ENCODE peak calls at places on chromosomes 12 and 14, in five cellular contexts. One of them, this sample, is unnamed.

GRCh38 chr12:100473716-100474150 is at the start of gene NR1H4:
- DNase-seq in lower lobe of right lung: no peak
- DNase-seq in lung: no peak
- DNase-seq in CD4-positive, alpha-beta T cell: no peak
- DNase-seq in mammary epithelial cell: peak; percentile 43
- DNase-seq in this sample: peak; percentile 75

GRCh38 chr12:68310370-68310769 is 21.8 kb downstream of the MDM1 start:
- DNase-seq in CD4-positive, alpha-beta T cell: no peak
- DNase-seq in lung: no peak
- DNase-seq in lower lobe of right lung: no peak
- DNase-seq in mammary epithelial cell: peak; percentile 78
- DNase-seq in this sample: peak; percentile 88

GRCh38 chr14:36518586-36519430 is 1.2 kb downstream of the NKX2-1 start:
- DNase-seq in lung: no peak
- DNase-seq in mammary epithelial cell: no peak
- DNase-seq in CD4-positive, alpha-beta T cell: no peak
- DNase-seq in lower lobe of right lung: peak; percentile 54
- DNase-seq in this sample: no peak

GRCh38 chr12:45789025-45789424 is 59.5 kb downstream of the ARID2 start:
- DNase-seq in lung: no peak
- DNase-seq in CD4-positive, alpha-beta T cell: no peak
- DNase-seq in lower lobe of right lung: no peak
- DNase-seq in mammary epithelial cell: no peak
- DNase-seq in this sample: peak; percentile 41

GRCh38 chr12:130715996-130716917 is at the start of gene RIMBP2:
- DNase-seq in mammary epithelial cell: peak; percentile 25
- DNase-seq in lung: no peak
- DNase-seq in lower lobe of right lung: no peak
- DNase-seq in CD4-positive, alpha-beta T cell: no peak
- DNase-seq in this sample: peak; percentile 66

GRCh38 chr12:112382866-112383265 is 635 bp upstream of the HECTD4 start:
- DNase-seq in lung: no peak
- DNase-seq in CD4-positive, alpha-beta T cell: no peak
- DNase-seq in mammary epithelial cell: no peak
- DNase-seq in lower lobe of right lung: no peak
- DNase-seq in this sample: no peak

GRCh38 chr12:106980944-106981343 is 6.0 kb downstream of the MTERF2 start:
- DNase-seq in lower lobe of right lung: no peak
- DNase-seq in mammary epithelial cell: no peak
- DNase-seq in CD4-positive, alpha-beta T cell: no peak
- DNase-seq in lung: no peak
- DNase-seq in this sample: no peak

GRCh38 chr12:22974865-22975264 is 349.9 kb downstream of the ETNK1 start:
- DNase-seq in CD4-positive, alpha-beta T cell: no peak
- DNase-seq in lung: no peak
- DNase-seq in lower lobe of right lung: no peak
- DNase-seq in mammary epithelial cell: peak; percentile 79
- DNase-seq in this sample: no peak

GRCh38 chr14:64945431-64945830 is 2.9 kb upstream of the GPX2 start:
- DNase-seq in CD4-positive, alpha-beta T cell: no peak
- DNase-seq in mammary epithelial cell: no peak
- DNase-seq in lung: no peak
- DNase-seq in lower lobe of right lung: no peak
- DNase-seq in this sample: no peak

GRCh38 chr12:46268349-46268616 is 560 bp downstream of the SLC38A1 start:
- DNase-seq in mammary epithelial cell: peak; percentile 61
- DNase-seq in lower lobe of right lung: peak; percentile 49
- DNase-seq in CD4-positive, alpha-beta T cell: peak; percentile 24
- DNase-seq in lung: no peak
- DNase-seq in this sample: peak; percentile 62

GRCh38 chr12:70535896-70536374 is 101.3 kb downstream of the PTPRB start:
- DNase-seq in lung: no peak
- DNase-seq in mammary epithelial cell: peak; percentile 21
- DNase-seq in CD4-positive, alpha-beta T cell: no peak
- DNase-seq in lower lobe of right lung: no peak
- DNase-seq in this sample: no peak

GRCh38 chr14:22403286-22403685 is 185.7 kb downstream of the DAD1 start:
- DNase-seq in lung: no peak
- DNase-seq in lower lobe of right lung: no peak
- DNase-seq in CD4-positive, alpha-beta T cell: no peak
- DNase-seq in mammary epithelial cell: no peak
- DNase-seq in this sample: no peak

GRCh38 chr12:53231859-53232640 is at the start of gene RARG:
- DNase-seq in mammary epithelial cell: peak; percentile 77
- DNase-seq in lung: peak; percentile 74
- DNase-seq in CD4-positive, alpha-beta T cell: peak; percentile 47
- DNase-seq in lower lobe of right lung: peak; percentile 73
- DNase-seq in this sample: peak; percentile 96

GRCh38 chr12:58443273-58443980 is 476.9 kb downstream of the LRIG3 start:
- DNase-seq in lower lobe of right lung: no peak
- DNase-seq in lung: no peak
- DNase-seq in CD4-positive, alpha-beta T cell: no peak
- DNase-seq in mammary epithelial cell: peak; percentile 35
- DNase-seq in this sample: no peak

GRCh38 chr14:70735043-70735442 is 74.3 kb downstream of the MAP3K9 start:
- DNase-seq in mammary epithelial cell: no peak
- DNase-seq in lower lobe of right lung: no peak
- DNase-seq in CD4-positive, alpha-beta T cell: no peak
- DNase-seq in lung: no peak
- DNase-seq in this sample: no peak

GRCh38 chr14:21097616-21098133 is 780 bp downstream of the ZNF219 start:
- DNase-seq in CD4-positive, alpha-beta T cell: no peak
- DNase-seq in lung: no peak
- DNase-seq in lower lobe of right lung: peak; percentile 64
- DNase-seq in mammary epithelial cell: no peak
- DNase-seq in this sample: peak; percentile 83

GRCh38 chr14:79417961-79418360 is 793.3 kb downstream of the DIO2 start:
- DNase-seq in lower lobe of right lung: no peak
- DNase-seq in lung: no peak
- DNase-seq in mammary epithelial cell: no peak
- DNase-seq in CD4-positive, alpha-beta T cell: no peak
- DNase-seq in this sample: no peak

GRCh38 chr14:92435154-92435553 is 78.4 kb upstream of the RIN3 start:
- DNase-seq in CD4-positive, alpha-beta T cell: no peak
- DNase-seq in lower lobe of right lung: no peak
- DNase-seq in lung: no peak
- DNase-seq in mammary epithelial cell: no peak
- DNase-seq in this sample: no peak

GRCh38 chr14:24297190-24297964 is 2.2 kb downstream of the DHRS1 start:
- DNase-seq in lower lobe of right lung: no peak
- DNase-seq in mammary epithelial cell: peak; percentile 54
- DNase-seq in CD4-positive, alpha-beta T cell: no peak
- DNase-seq in lung: no peak
- DNase-seq in this sample: peak; percentile 15

DNA sequence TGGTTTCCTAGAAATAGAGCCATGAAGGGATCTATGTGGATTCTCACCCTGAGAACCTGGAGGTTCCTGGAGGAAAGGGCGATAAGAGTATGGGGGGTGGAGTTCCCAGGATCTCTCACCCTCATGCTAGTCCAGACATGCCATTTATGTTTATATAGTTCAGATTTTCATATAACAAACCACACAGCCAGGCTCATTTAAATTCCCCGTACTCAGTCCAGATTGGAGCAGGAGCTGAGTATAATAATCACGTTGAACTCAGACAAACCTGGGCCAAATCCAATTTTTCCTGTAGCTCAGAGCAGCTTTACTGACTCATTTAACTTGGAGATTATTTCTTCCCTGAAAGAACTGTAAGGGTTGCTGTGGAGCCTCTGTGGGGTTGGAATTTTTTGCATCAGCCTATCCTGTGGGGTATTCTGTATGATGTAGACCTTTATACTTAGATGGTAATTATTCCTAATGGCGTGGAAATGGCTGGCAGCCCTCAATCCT is 660.8 kb downstream of the TMEM121 start:
- DNase-seq in lower lobe of right lung: no peak
- DNase-seq in lung: no peak
- DNase-seq in CD4-positive, alpha-beta T cell: no peak
- DNase-seq in mammary epithelial cell: no peak
- DNase-seq in this sample: no peak
- H3K27ac ChIP-seq in lower lobe of right lung: no peak overlapping the region
- H3K27ac ChIP-seq in lung: no peak overlapping the region
- H3K27ac ChIP-seq in CD4-positive, alpha-beta T cell: no peak overlapping the region
- H3K27ac ChIP-seq in mammary epithelial cell: no peak overlapping the region
- H3K27ac ChIP-seq in this sample: no peak overlapping the region

DNA sequence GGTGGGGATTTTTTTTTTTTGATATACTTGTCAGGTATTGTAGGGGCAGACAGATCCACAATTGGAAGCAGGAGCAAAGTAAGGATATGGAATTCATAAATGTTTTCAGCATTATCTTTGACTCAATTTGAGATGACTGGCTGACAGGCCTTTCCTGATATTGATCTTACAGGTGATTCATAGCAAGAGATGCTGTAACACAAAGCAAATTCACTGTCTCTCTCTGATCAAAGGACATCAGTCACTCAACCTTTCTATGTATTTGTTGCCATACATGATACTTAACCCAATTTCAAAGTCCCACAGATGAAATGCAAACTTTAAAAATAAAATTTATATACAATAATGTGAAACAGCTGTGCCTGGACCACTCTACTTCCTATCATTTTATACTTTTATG is 1506.9 kb downstream of the AACS start:
- DNase-seq in lower lobe of right lung: no peak
- DNase-seq in lung: no peak
- DNase-seq in CD4-positive, alpha-beta T cell: no peak
- DNase-seq in mammary epithelial cell: no peak
- DNase-seq in this sample: no peak
- H3K9me3 ChIP-seq in lower lobe of right lung: no peaks in the 10 kb centered on the region
- H3K9me3 ChIP-seq in lung: peaks cover 3% of the 10 kb centered on the region
- H3K9me3 ChIP-seq in CD4-positive, alpha-beta T cell: no peaks in the 10 kb centered on the region
- H3K9me3 ChIP-seq in mammary epithelial cell: peaks cover 18% of the 10 kb centered on the region
- H3K9me3 ChIP-seq in this sample: no peaks in the 10 kb centered on the region

GRCh38 chr12:97716356-97716755 is 253.8 kb downstream of the RMST start:
- DNase-seq in mammary epithelial cell: peak; percentile 19
- DNase-seq in lower lobe of right lung: no peak
- DNase-seq in CD4-positive, alpha-beta T cell: no peak
- DNase-seq in lung: no peak
- DNase-seq in this sample: no peak
- TF ChIP-seq CTCF in mammary epithelial cell: peak; percentile 42
- TF ChIP-seq CTCF in lower lobe of right lung: peak; percentile 28
- TF ChIP-seq CTCF in CD4-positive, alpha-beta T cell: no peak
- TF ChIP-seq CTCF in lung: no peak
- TF ChIP-seq CTCF in this sample: no peak

DNA sequence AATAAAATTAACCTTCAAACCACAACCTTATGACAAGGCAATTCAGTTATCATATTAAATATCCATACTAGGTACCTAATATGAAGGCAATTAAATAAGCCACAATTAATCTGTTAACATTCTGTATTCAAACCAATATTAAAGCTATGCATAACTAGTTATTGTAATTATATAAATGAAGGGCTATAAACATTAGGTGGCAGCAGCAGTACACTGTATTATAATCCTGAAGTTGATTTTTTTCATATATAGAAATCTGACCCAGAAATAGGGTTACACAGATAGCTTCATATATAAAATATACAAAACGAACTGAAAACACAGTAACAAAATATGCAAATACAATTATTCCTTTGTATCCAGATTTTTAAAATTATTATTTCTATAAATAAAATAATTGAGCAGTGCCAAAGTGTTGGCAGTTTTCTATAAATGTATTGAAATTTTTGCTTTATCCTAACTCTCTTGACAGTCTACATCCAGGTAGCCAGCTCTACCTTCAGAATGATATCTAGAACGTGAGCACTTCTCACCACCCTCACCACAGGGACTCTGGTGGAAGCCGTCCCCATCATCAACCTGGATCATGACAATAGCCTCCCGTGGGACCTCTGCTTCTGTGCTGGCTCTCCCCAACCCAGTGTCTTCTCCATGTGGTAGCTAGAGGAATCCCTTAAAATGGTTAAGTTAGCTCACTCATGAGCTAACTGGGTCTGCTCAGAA is 136.2 kb downstream of the MED13L start:
- DNase-seq in CD4-positive, alpha-beta T cell: no peak
- DNase-seq in mammary epithelial cell: no peak
- DNase-seq in lung: no peak
- DNase-seq in lower lobe of right lung: no peak
- DNase-seq in this sample: no peak
- H3K27ac ChIP-seq in CD4-positive, alpha-beta T cell: no peak overlapping the region
- H3K27ac ChIP-seq in mammary epithelial cell: no peak overlapping the region
- H3K27ac ChIP-seq in lung: no peak overlapping the region
- H3K27ac ChIP-seq in lower lobe of right lung: no peak overlapping the region
- H3K27ac ChIP-seq in this sample: peak overlapping the region; percentile 7

GRCh38 chr12:34600592-34601462 is 578.5 kb downstream of the ALG10 start:
- DNase-seq in lower lobe of right lung: peak; percentile 15
- DNase-seq in mammary epithelial cell: no peak
- DNase-seq in CD4-positive, alpha-beta T cell: no peak
- DNase-seq in lung: no peak
- DNase-seq in this sample: peak; percentile 66

GRCh38 chr12:34597548-34598351 is 575.5 kb downstream of the ALG10 start:
- DNase-seq in lower lobe of right lung: peak; percentile 11
- DNase-seq in lung: peak; percentile 21
- DNase-seq in CD4-positive, alpha-beta T cell: no peak
- DNase-seq in mammary epithelial cell: no peak
- DNase-seq in this sample: no peak

GRCh38 chr12:34599530-34600513 is 577.5 kb downstream of the ALG10 start:
- DNase-seq in mammary epithelial cell: no peak
- DNase-seq in lower lobe of right lung: no peak
- DNase-seq in CD4-positive, alpha-beta T cell: no peak
- DNase-seq in lung: peak; percentile 22
- DNase-seq in this sample: peak; percentile 48

GRCh38 chr12:34598352-34598827 is 576.1 kb downstream of the ALG10 start:
- DNase-seq in mammary epithelial cell: no peak
- DNase-seq in lower lobe of right lung: no peak
- DNase-seq in CD4-positive, alpha-beta T cell: no peak
- DNase-seq in lung: no peak
- DNase-seq in this sample: no peak

DNA sequence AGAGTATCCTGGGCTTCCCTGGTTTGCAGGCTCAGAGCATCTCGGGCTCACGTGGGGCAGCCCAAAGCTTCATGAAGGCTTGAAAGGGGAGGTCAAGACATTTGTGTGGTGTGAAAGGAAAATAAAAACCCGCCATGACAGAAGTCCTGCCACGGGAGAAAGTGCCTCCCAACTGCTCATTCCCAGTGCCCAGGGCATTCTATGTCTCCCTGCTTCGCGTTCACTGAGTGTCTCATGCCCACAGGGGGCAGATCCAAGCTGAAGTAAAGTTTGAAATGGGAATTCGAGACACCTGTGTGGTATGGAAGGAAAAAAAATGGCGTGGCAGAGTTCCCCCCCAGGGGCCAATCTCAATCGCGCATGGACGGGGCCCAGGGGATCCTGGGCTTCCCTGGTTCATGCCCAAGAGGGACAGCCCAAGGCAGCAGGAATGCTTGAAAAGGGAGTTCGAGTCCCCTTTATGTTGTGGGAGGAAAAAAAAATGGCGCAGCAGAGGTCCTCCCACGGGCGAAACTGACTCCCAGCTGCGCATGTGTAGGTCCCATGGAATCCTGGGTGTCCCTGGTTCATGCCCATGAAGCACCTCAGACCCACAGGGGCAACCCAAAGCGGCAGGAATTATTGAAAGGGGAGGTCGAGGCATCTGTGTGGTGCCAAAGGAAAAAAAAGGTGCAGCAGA is 576.7 kb downstream of the ALG10 start:
- DNase-seq in lung: no peak
- DNase-seq in CD4-positive, alpha-beta T cell: no peak
- DNase-seq in lower lobe of right lung: peak; percentile 24
- DNase-seq in mammary epithelial cell: no peak
- DNase-seq in this sample: no peak
- H3K9me3 ChIP-seq in lung: peaks cover 7% of the 10 kb centered on the region
- H3K9me3 ChIP-seq in CD4-positive, alpha-beta T cell: peaks cover 78% of the 10 kb centered on the region
- H3K9me3 ChIP-seq in lower lobe of right lung: peaks cover 49% of the 10 kb centered on the region
- H3K9me3 ChIP-seq in mammary epithelial cell: peaks cover 51% of the 10 kb centered on the region
- H3K9me3 ChIP-seq in this sample: peaks cover 3% of the 10 kb centered on the region